ENCODE peak calls at places on chromosomes 13 and 19, in eight cellular contexts. N, V, O, G, C, X, I and M are unnamed samples.

GRCh38 chr19:36819130-36819630 is 19.0 kb downstream of the ZNF790 start:
- DNase-seq in N (no peak), V (no peak), O (no peak), G (no peak), C (no peak), X (no peak), I (peak; percentile 4), M (no peak)

GRCh38 chr19:16369664-16370576 is 45.3 kb downstream of the KLF2 start:
- DNase-seq in N (no peak), V (no peak), O (no peak), G (no peak), C (no peak), X (no peak), I (no peak), M (no peak)

GRCh38 chr13:28866932-28867331 is 46.8 kb downstream of the MTUS2 start:
- DNase-seq in N (no peak), V (no peak), O (no peak), G (no peak), C (no peak), X (no peak), I (no peak), M (no peak)

GRCh38 chr19:6660930-6661329 is 9.0 kb downstream of the TNFSF14 start:
- DNase-seq in N (no peak), V (no peak), O (no peak), G (no peak), C (no peak), X (no peak), I (no peak), M (no peak)

GRCh38 chr13:42728507-42729180 is 52.7 kb upstream of the FAM216B start:
- DNase-seq in N (peak; percentile 52), V (no peak), O (no peak), G (no peak), C (no peak), X (no peak), I (no peak), M (no peak)

GRCh38 chr13:51585234-51585672 is 991 bp downstream of the WDFY2 start:
- DNase-seq in N (no peak), V (peak; percentile 24), O (no peak), G (no peak), C (peak; percentile 24), X (peak; percentile 13), I (no peak), M (no peak)

GRCh38 chr13:35716644-35717170 is 240.2 kb upstream of the MAB21L1 start:
- DNase-seq in N (no peak), V (no peak), O (no peak), G (no peak), C (no peak), X (no peak), I (no peak), M (no peak)

GRCh38 chr19:1284293-1284978 is 1.2 kb upstream of the EFNA2 start:
- DNase-seq in N (no peak), V (no peak), O (no peak), G (no peak), C (no peak), X (no peak), I (no peak), M (no peak)

GRCh38 chr19:881385-882071 is 11.5 kb downstream of the MED16 start:
- DNase-seq in N (no peak), V (no peak), O (no peak), G (no peak), C (no peak), X (no peak), I (no peak), M (no peak)

GRCh38 chr13:78657699-78658629 is 991 bp downstream of the OBI1 start:
- DNase-seq in N (peak; percentile 84), V (peak; percentile 11), O (no peak), G (peak; percentile 42), C (peak; percentile 8), X (no peak), I (no peak), M (no peak)

GRCh38 chr13:112056284-112056727 is 10.6 kb upstream of the SOX1 start:
- DNase-seq in N (no peak), V (no peak), O (no peak), G (no peak), C (no peak), X (no peak), I (no peak), M (no peak)

GRCh38 chr19:6752257-6753177 is 13.0 kb downstream of the TRIP10 start:
- DNase-seq in N (no peak), V (no peak), O (no peak), G (no peak), C (no peak), X (no peak), I (no peak), M (no peak)

GRCh38 chr19:375395-376110 is 31.0 kb upstream of the MIER2 start:
- DNase-seq in N (no peak), V (no peak), O (no peak), G (no peak), C (no peak), X (no peak), I (no peak), M (no peak)

GRCh38 chr19:45641274-45642105 is 2.3 kb upstream of the EML2 start:
- DNase-seq in N (peak; percentile 98), V (peak; percentile 48), O (no peak), G (peak; percentile 82), C (peak; percentile 41), X (peak; percentile 72), I (peak; percentile 48), M (peak; percentile 93)

GRCh38 chr13:20193924-20194631 is 1.3 kb upstream of the GJB2 start:
- DNase-seq in N (no peak), V (no peak), O (no peak), G (no peak), C (no peak), X (no peak), I (no peak), M (no peak)

GRCh38 chr13:84405286-84405685 is 523.0 kb upstream of the SLITRK1 start:
- DNase-seq in N (no peak), V (no peak), O (no peak), G (no peak), C (peak; percentile 64), X (no peak), I (peak; percentile 58), M (no peak)

DNA sequence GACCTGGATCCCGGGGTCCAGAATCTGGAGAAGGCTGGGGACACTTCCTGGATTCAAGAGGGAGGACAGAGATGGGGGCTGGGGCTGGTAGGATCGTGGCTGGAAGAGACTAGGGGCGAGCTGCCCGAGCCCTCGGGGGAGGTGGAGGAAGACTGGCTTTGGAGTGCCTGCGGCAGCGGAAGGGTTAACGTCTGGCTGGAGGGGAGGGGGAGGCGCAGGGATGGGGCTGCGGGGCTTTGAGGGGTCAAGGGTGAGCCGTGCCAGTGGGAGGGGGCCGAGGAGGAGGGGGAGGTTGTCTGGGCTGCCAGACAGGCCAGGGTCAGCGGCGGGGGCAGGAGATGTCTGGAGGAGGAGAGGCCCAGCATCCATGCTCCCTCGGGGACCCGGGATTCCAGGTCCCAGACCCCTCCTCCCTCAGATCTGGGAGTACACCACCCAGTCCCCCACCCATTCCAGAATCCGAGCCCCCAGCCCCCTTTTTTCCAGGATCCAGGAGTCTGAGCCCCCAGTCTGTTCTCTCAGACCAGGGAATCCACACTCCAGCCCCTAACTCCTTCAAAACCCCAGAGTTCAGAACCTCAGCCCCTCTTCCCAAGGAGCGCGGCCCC is 3.3 kb upstream of the SPACA6 start:
- DNase-seq in N (no peak), V (peak; percentile 35), O (no peak), G (peak; percentile 68), C (no peak), X (peak; percentile 27), I (no peak), M (no peak)
- H3K4me3 ChIP-seq in N (peak overlapping the region; percentile 89), V (peak overlapping the region; percentile 98), O (peak overlapping the region; percentile 92), G (peak overlapping the region; percentile 50), C (peak overlapping the region; percentile 99), X (peak overlapping the region; percentile 95), I (peak overlapping the region; percentile 89), M (no peak overlapping the region)

DNA sequence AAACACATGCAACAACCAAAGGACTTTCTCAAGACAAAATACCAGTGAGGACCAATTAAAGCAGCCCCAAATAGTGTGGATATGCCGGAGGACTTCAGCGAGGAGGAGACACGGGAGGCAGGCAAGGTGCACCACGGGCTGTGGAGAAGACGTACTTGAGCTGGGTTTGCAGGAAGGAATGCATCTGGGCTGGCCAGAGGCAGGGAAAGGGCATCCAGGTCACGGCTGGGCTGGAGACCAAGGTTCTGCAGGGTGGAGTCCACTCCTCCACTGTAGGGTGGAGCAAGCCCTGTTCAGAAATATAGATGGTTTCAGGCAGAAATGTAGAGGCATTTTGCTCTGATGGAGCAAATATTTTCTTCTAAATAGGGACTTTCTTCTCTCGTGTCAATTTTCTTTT is 36.6 kb upstream of the MEDAG start:
- DNase-seq in N (no peak), V (peak; percentile 53), O (no peak), G (no peak), C (peak; percentile 50), X (no peak), I (peak; percentile 52), M (no peak)
- H3K4me3 ChIP-seq in N (no peak overlapping the region), V (peak overlapping the region; percentile 26), O (no peak overlapping the region), G (no peak overlapping the region), C (no peak overlapping the region), X (no peak overlapping the region), I (no peak overlapping the region), M (no peak overlapping the region)

DNA sequence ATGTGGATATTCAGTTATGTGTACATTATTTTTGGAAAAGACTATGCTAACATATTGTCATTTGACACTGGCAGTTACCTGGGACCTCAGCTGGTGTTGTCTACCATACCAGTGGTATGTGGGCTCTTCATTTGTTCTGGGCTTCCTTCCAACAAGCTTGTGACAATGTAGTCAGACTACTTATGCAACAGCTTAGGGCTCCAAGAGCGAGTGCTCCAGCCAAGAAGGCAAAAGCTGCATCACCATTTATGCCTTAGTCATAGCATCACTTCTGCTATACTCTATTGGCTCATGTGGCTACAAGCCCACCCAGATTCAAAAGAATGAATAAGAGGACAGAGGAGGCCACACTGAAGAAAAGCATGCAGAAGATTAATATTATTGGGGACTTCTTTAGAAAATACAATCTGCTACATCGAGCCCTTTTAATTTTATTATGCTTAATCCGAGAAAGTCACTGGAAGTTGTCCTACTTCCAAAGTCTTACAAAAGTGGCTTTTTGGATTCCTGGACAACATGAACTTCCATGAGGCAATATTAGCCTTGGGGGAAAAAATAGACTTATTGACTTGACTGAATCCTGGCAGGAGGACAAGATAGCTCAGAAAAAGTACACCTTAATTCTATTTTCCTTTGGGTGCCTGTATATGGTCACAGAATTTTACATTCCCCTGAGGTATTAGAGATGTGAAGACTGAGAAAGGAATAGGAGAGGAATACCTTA is 529.4 kb upstream of the HTR2A start:
- DNase-seq in N (no peak), V (peak; percentile 88), O (no peak), G (no peak), C (peak; percentile 86), X (no peak), I (peak; percentile 66), M (no peak)
- H3K4me3 ChIP-seq in N (no peak overlapping the region), V (no peak overlapping the region), O (no peak overlapping the region), G (no peak overlapping the region), C (no peak overlapping the region), X (no peak overlapping the region), I (no peak overlapping the region), M (no peak overlapping the region)

DNA sequence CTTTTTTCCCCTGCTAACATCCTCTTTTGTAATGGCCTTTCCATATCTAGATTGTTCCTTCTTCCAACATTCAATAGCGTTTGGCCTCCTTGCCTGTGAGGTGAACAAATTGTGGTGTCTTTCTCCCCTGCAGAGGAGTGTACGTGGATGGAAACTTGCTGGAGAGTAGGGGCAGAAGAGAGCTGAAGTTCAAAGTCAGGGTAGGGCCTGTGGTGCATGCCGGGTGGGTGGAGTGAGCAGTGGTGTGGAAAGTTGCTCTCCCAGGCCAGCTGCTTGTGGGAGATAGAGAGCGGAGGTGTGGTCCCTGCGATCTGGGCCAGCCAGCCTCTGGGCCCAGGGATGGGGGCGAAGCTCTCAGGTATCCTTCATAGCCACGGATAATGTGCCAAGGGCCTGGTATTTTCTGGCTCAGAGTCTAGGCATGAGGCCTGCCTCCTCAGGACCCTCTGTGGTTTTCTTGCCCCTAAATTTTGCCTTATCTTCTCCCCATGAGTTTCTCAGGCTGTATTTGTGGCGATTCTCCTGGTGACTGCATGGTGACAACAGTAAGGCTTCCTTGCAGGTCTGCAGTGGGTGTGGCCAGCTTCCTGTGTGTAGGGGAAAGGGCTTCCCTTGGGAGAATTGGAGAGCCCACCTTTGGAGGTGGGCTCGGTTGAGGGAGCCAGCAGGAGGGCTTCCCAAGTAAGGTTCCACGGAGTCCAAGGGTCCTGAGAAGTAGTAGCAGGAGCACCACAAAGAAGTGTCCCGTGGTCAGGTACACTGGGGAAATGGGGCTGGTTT is 6.7 kb downstream of the RGCC start:
- DNase-seq in N (no peak), V (no peak), O (no peak), G (no peak), C (no peak), X (no peak), I (no peak), M (no peak)
- H3K4me3 ChIP-seq in N (no peak overlapping the region), V (no peak overlapping the region), O (no peak overlapping the region), G (no peak overlapping the region), C (no peak overlapping the region), X (peak overlapping the region; percentile 5), I (no peak overlapping the region), M (no peak overlapping the region)